ENCODE peak calls at places on chromosomes 16 and 17, in eight cellular contexts. V is right atrium auricular region, D is AG04450, W is fibroblast of lung, Y is transverse colon, H is GM23248, M is epithelial cell of esophagus, R is thoracic aorta. Z is an unnamed sample.

GRCh38 chr17:40550608-40551007 is 14.7 kb downstream of the CCR7 start:
- DNase-seq in Y (peak; percentile 21), D (no peak), V (peak; percentile 81), H (peak; percentile 98), M (no peak), W (peak; percentile 93), R (no peak), Z (peak; percentile 77)

GRCh38 chr16:66924527-66925321 is 611 bp downstream of the RRAD start:
- DNase-seq in M (no peak), R (no peak), W (no peak), Y (peak; percentile 67), D (no peak), H (peak; percentile 63), V (no peak), Z (no peak)

GRCh38 chr17:49995055-49995738 is at the start of gene DLX3:
- DNase-seq in V (peak; percentile 75), H (peak; percentile 91), R (peak; percentile 42), M (peak; percentile 89), W (peak; percentile 59), Y (peak; percentile 60), D (no peak), Z (peak; percentile 86)

GRCh38 chr16:30652718-30653117 is 2.0 kb downstream of the PRR14 start:
- DNase-seq in R (no peak), M (no peak), V (no peak), D (no peak), W (no peak), H (no peak), Y (no peak), Z (no peak)

GRCh38 chr16:58755989-58756649 is 22.0 kb upstream of the GOT2 start:
- DNase-seq in R (peak; percentile 19), H (peak; percentile 86), W (peak; percentile 74), V (peak; percentile 67), D (peak; percentile 38), Y (peak; percentile 76), M (peak; percentile 85), Z (no peak)

GRCh38 chr17:6381052-6381451 is 53.9 kb downstream of the AIPL1 start:
- DNase-seq in R (no peak), M (no peak), W (no peak), V (no peak), Y (no peak), D (no peak), H (peak; percentile 55), Z (no peak)

GRCh38 chr16:23155445-23156049 is 6.3 kb upstream of the USP31 start:
- DNase-seq in V (no peak), H (no peak), W (peak; percentile 9), Y (peak; percentile 13), M (no peak), R (no peak), D (no peak), Z (no peak)

GRCh38 chr17:64357191-64357981 is 33.3 kb downstream of the PECAM1 start:
- DNase-seq in D (peak; percentile 93), W (peak; percentile 100), H (peak; percentile 98), R (no peak), V (peak; percentile 91), Y (peak; percentile 41), M (peak; percentile 35), Z (peak; percentile 80)

GRCh38 chr17:36870618-36871002 is 66.7 kb upstream of the LHX1 start:
- DNase-seq in R (no peak), Y (no peak), V (no peak), W (no peak), H (no peak), D (no peak), M (no peak), Z (no peak)

GRCh38 chr17:5260542-5260941 is 21.5 kb upstream of the RABEP1 start:
- DNase-seq in D (no peak), W (no peak), M (peak; percentile 39), H (no peak), R (no peak), Y (no peak), V (no peak), Z (no peak)

GRCh38 chr16:49456763-49457162 is 83.2 kb downstream of the C16orf78 start:
- DNase-seq in W (no peak), Y (no peak), M (no peak), H (no peak), D (no peak), V (no peak), R (no peak), Z (peak; percentile 47)

GRCh38 chr16:21184834-21185233 is 26.4 kb downstream of the LDAF1 start:
- DNase-seq in V (no peak), D (no peak), H (peak; percentile 30), Y (no peak), W (no peak), M (peak; percentile 59), R (no peak), Z (no peak)

GRCh38 chr17:67245694-67246397 is 850 bp upstream of the HELZ start:
- DNase-seq in Y (peak; percentile 62), W (no peak), R (no peak), D (no peak), M (peak; percentile 44), H (peak; percentile 35), V (no peak), Z (no peak)

GRCh38 chr16:70661534-70661917 is 15.2 kb downstream of the IL34 start:
- DNase-seq in V (no peak), D (no peak), W (no peak), R (no peak), M (no peak), H (no peak), Y (no peak), Z (no peak)

GRCh38 chr17:12107905-12108304 is 87.2 kb downstream of the MAP2K4 start:
- DNase-seq in M (peak; percentile 5), W (peak; percentile 44), H (peak; percentile 46), D (no peak), V (no peak), R (no peak), Y (no peak), Z (no peak)

GRCh38 chr17:40110026-40110425 is 9.6 kb upstream of the NR1D1 start:
- DNase-seq in V (no peak), Y (no peak), R (no peak), W (no peak), D (no peak), H (no peak), M (no peak), Z (peak; percentile 64)

GRCh38 chr16:54504372-54504771 is 217.8 kb upstream of the IRX3 start:
- DNase-seq in V (no peak), H (no peak), Y (peak; percentile 19), W (no peak), R (no peak), D (no peak), M (no peak), Z (no peak)

GRCh38 chr16:10957771-10958486 is 13.6 kb downstream of the CLEC16A start:
- DNase-seq in W (peak; percentile 59), R (no peak), V (no peak), D (no peak), M (peak; percentile 46), H (peak; percentile 44), Y (no peak), Z (no peak)

GRCh38 chr17:28020515-28020914 is 22.0 kb upstream of the NLK start:
- DNase-seq in D (no peak), Y (no peak), H (no peak), M (no peak), R (no peak), W (no peak), V (no peak), Z (no peak)
- H3K4me3 ChIP-seq in D (no peak overlapping the region), Y (no peak overlapping the region), H (no peak overlapping the region), M (no peak overlapping the region), R (no peak overlapping the region), W (no peak overlapping the region), V (no peak overlapping the region), Z (no peak overlapping the region)

GRCh38 chr17:17700251-17700969 is 19.2 kb downstream of the RAI1 start:
- DNase-seq in R (no peak), W (no peak), M (no peak), Y (peak; percentile 52), H (no peak), D (no peak), V (no peak), Z (no peak)
- H3K4me3 ChIP-seq in R (peak overlapping the region; percentile 67), W (no peak overlapping the region), M (no peak overlapping the region), Y (peak overlapping the region; percentile 54), H (no peak overlapping the region), D (no peak overlapping the region), V (peak overlapping the region; percentile 7), Z (peak overlapping the region; percentile 64)

DNA sequence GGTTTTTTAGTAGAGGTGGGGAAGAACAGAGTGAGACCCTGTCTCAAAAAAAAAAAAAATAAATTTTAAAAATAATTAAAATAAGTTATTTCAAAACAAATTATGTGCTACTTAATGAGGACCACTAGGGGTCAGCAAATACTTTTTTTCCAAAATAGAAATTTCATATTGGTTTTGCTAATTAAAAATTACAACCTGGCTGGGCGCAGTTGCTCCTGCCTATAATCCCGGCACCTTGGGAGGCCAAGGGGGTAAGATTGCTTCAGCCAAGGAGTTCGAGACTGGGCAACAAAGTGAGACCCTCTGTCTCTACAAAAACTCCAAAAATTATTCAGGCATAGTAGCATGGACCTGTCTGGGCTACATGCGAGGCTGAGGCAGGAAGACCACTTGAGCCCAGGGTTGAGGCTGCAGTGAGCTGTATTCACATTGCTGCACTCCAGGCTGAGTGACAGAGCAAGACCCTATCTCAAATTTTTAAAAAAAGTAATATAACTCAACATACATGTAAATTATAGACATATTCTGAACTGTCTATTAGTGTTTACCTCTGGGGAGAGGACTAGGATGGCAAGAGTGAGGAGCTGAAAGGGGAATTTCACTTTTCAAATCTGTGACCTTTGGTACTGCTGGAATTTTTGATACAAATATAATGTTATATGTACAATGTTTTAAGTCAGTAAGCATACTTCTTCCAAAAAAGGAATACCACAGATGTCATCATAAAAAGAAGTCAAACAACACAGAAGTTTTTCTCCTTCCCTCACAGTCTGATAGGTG is 8.1 kb downstream of the MEIOB start:
- DNase-seq in Y (no peak), H (peak; percentile 46), V (no peak), W (peak; percentile 68), R (no peak), D (no peak), M (peak; percentile 51), Z (no peak)
- H3K4me3 ChIP-seq in Y (no peak overlapping the region), H (no peak overlapping the region), V (no peak overlapping the region), W (no peak overlapping the region), R (no peak overlapping the region), D (no peak overlapping the region), M (no peak overlapping the region), Z (no peak overlapping the region)

GRCh38 chr17:75262112-75262606 is 480 bp downstream of the MRPS7 start:
- DNase-seq in V (no peak), H (peak; percentile 65), R (no peak), W (no peak), Y (no peak), M (peak; percentile 34), D (no peak), Z (no peak)

GRCh38 chr17:75260679-75261335 is 599 bp downstream of the GGA3 start:
- DNase-seq in M (peak; percentile 35), R (no peak), Y (no peak), V (no peak), W (no peak), H (peak; percentile 52), D (no peak), Z (no peak)

GRCh38 chr17:75261336-75262111 is at the start of the genes GGA3 and MRPS7:
- DNase-seq in W (peak; percentile 94), Y (peak; percentile 95), V (peak; percentile 94), R (peak; percentile 87), M (peak; percentile 94), D (peak; percentile 76), H (peak; percentile 99), Z (peak; percentile 95)

GRCh38 chr17:75265614-75266314 is 4.1 kb downstream of the MRPS7 start:
- DNase-seq in H (no peak), Y (no peak), V (no peak), W (no peak), M (no peak), D (no peak), R (no peak), Z (no peak)

GRCh38 chr17:75263051-75263450 is 1.4 kb downstream of the MRPS7 start:
- DNase-seq in D (no peak), R (no peak), M (no peak), H (no peak), W (no peak), Y (no peak), V (no peak), Z (no peak)
- H3K4me3 ChIP-seq in D (peak overlapping the region; percentile 95), R (no peak overlapping the region), M (peak overlapping the region; percentile 99), H (peak overlapping the region; percentile 97), W (peak overlapping the region; percentile 10), Y (no peak overlapping the region), V (no peak overlapping the region), Z (no peak overlapping the region)

Z was measured in coronary artery.